ENCODE peak calls at places on chromosomes 2 and 18, in eight cellular contexts. S, X, T, Z, V, P, N and W are unnamed samples.

GRCh38 chr18:59419386-59419785 is 60.3 kb upstream of the LMAN1 start:
- DNase-seq in S (no peak), X (no peak), T (no peak), Z (no peak), V (no peak), P (peak), N (no peak), W (no peak)

GRCh38 chr18:13823707-13824395 is at the start of gene MC5R:
- DNase-seq in S (peak), X (peak), T (peak), Z (peak), V (peak), P (peak), N (no peak), W (no peak)

GRCh38 chr2:32484907-32485306 is 128.1 kb downstream of the BIRC6 start:
- DNase-seq in S (no peak), X (no peak), T (no peak), Z (peak), V (no peak), P (peak), N (peak), W (peak)

GRCh38 chr2:6909431-6910385 is 7.5 kb upstream of the RNF144A start:
- DNase-seq in S (no peak), X (peak), T (no peak), Z (no peak), V (no peak), P (no peak), N (no peak), W (no peak)

GRCh38 chr18:43046324-43046723 is 69.2 kb downstream of the RIT2 start:
- DNase-seq in S (no peak), X (no peak), T (no peak), Z (no peak), V (no peak), P (no peak), N (no peak), W (no peak)

GRCh38 chr2:8149985-8150547 is 531.8 kb upstream of the ID2 start:
- DNase-seq in S (no peak), X (no peak), T (no peak), Z (no peak), V (no peak), P (peak), N (no peak), W (no peak)

GRCh38 chr2:202140522-202141292 is 67.7 kb downstream of the KIAA2012 start:
- DNase-seq in S (no peak), X (no peak), T (no peak), Z (no peak), V (no peak), P (peak), N (no peak), W (no peak)

GRCh38 chr2:169997140-169997887 is 170.1 kb downstream of the UBR3 start:
- DNase-seq in S (no peak), X (no peak), T (no peak), Z (no peak), V (no peak), P (no peak), N (no peak), W (no peak)

GRCh38 chr2:9390991-9391390 is 32.3 kb downstream of the ITGB1BP1 start:
- DNase-seq in S (no peak), X (no peak), T (no peak), Z (no peak), V (no peak), P (no peak), N (no peak), W (no peak)

GRCh38 chr2:240426797-240427721 is 8.4 kb upstream of the GPC1 start:
- DNase-seq in S (no peak), X (no peak), T (no peak), Z (peak), V (no peak), P (peak), N (peak), W (peak)

GRCh38 chr2:37588316-37588777 is 83.1 kb downstream of the CDC42EP3 start:
- DNase-seq in S (no peak), X (no peak), T (no peak), Z (no peak), V (no peak), P (peak), N (peak), W (peak)

GRCh38 chr2:179550214-179550613 is 285.6 kb upstream of the SESTD1 start:
- DNase-seq in S (no peak), X (no peak), T (no peak), Z (no peak), V (no peak), P (no peak), N (no peak), W (no peak)

GRCh38 chr2:127874378-127875271 is 11.1 kb downstream of the AMMECR1L start:
- DNase-seq in S (no peak), X (no peak), T (no peak), Z (no peak), V (no peak), P (no peak), N (no peak), W (no peak)

GRCh38 chr18:9079863-9080528 is 22.5 kb upstream of the NDUFV2 start:
- DNase-seq in S (no peak), X (no peak), T (no peak), Z (no peak), V (no peak), P (no peak), N (no peak), W (no peak)

GRCh38 chr18:36338420-36338933 is 41.0 kb downstream of the FHOD3 start:
- DNase-seq in S (no peak), X (no peak), T (no peak), Z (no peak), V (no peak), P (no peak), N (no peak), W (no peak)

GRCh38 chr18:48931680-48932461 is 18.9 kb downstream of the SMAD7 start:
- DNase-seq in S (no peak), X (no peak), T (no peak), Z (no peak), V (no peak), P (no peak), N (no peak), W (no peak)

GRCh38 chr2:205766765-205767359 is 84.6 kb downstream of the NRP2 start:
- DNase-seq in S (peak), X (no peak), T (peak), Z (peak), V (peak), P (peak), N (peak), W (no peak)

GRCh38 chr2:196376984-196377877 is 205.9 kb upstream of the STK17B start:
- DNase-seq in S (no peak), X (no peak), T (no peak), Z (no peak), V (no peak), P (peak), N (no peak), W (no peak)

GRCh38 chr2:9782197-9782719 is 61.0 kb upstream of the TAF1B start:
- DNase-seq in S (no peak), X (peak), T (no peak), Z (peak), V (no peak), P (no peak), N (peak), W (peak)

GRCh38 chr18:34918856-34919255 is 122.4 kb upstream of the MAPRE2 start:
- DNase-seq in S (no peak), X (no peak), T (no peak), Z (no peak), V (no peak), P (no peak), N (no peak), W (no peak)

GRCh38 chr2:65388051-65388531 is 44.3 kb downstream of the SPRED2 start:
- DNase-seq in S (no peak), X (no peak), T (no peak), Z (peak), V (no peak), P (no peak), N (no peak), W (no peak)
- H3K27ac ChIP-seq in S (no peak), X (no peak), T (no peak), Z (peak), V (no peak), P (no peak), N (no peak), W (peak)

DNA sequence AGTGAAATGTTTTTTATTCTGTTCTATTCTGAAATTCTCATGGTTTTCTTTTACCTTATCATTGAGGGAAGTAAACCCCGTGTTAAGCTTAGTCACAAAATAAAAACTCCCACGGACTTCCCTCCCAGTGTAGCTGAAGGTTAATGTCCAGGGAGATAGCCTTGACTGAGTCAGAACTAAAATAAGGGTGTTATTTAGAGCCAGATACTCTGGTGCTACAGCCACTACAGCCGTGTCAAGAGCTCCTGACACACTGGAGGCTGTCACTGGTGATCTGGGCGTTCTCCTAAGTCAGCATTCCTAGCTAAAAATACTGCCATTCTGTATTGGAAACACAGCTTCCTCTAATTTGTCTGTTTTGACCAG is 82.0 kb upstream of the RANBP2 start:
- DNase-seq in S (no peak), X (no peak), T (no peak), Z (no peak), V (peak), P (peak), N (no peak), W (no peak)
- H3K27ac ChIP-seq in S (peak), X (no peak), T (no peak), Z (no peak), V (peak), P (peak), N (no peak), W (peak)

GRCh38 chr2:207161724-207162123 is 4.0 kb downstream of the KLF7 start:
- DNase-seq in S (no peak), X (no peak), T (no peak), Z (no peak), V (no peak), P (peak), N (no peak), W (no peak)
- H3K27ac ChIP-seq in S (peak), X (no peak), T (no peak), Z (no peak), V (peak), P (no peak), N (no peak), W (peak)

DNA sequence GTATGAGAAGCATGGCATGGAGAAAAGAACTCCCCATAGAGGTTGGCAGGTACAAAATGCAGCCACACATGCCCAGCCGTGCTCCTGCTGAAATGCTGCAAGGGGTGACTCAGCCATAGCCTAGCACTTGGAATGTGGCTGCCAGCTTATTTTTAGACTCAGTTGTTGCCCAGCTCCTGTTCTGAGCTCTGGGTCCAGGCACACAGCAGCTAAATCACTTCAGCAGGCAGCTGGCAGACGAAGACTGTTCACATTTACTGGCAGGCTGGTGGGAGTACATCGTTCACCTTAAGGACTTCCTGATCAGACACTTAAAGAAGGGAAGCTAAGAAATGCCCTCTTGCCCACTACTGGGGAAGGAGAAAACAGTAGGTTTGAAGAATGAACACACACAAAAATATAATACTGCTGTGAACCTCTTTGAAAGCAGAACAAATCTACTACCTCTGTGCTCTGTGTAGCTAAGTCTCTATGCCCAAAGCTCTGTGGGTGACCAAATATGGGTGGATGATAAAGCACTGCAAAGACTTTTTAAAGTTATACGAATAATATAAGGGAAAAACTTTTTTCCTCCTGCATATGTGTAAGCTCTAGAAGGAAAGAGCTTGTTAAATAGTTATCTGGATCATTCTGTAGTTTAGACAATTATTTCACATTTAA is 146.1 kb downstream of the LNPK start:
- DNase-seq in S (no peak), X (no peak), T (no peak), Z (peak), V (peak), P (peak), N (no peak), W (peak)
- H3K27ac ChIP-seq in S (no peak), X (no peak), T (no peak), Z (no peak), V (peak), P (no peak), N (no peak), W (peak)

GRCh38 chr2:154700142-154700541 is 1.6 kb downstream of the KCNJ3 start:
- DNase-seq in S (no peak), X (no peak), T (no peak), Z (no peak), V (no peak), P (no peak), N (no peak), W (no peak)
- H3K27ac ChIP-seq in S (no peak), X (no peak), T (no peak), Z (no peak), V (no peak), P (no peak), N (no peak), W (no peak)